ENCODE peak calls at places on chromosome 22, in seven cellular contexts. E, Q, G, R, K, D and J are unnamed samples.

GRCh38 chr22:43878831-43879550 is 12.8 kb downstream of the PNPLA5 start:
- DNase-seq in Q (no peak), E (no peak), K (no peak), D (no peak), G (no peak), R (no peak), J (no peak)

GRCh38 chr22:30490399-30490798 is 15.1 kb downstream of the SEC14L4 start:
- DNase-seq in Q (no peak), K (no peak), R (no peak), E (no peak), D (no peak), G (no peak), J (peak; percentile 5)

GRCh38 chr22:40216041-40216756 is 38.5 kb downstream of the TNRC6B start:
- DNase-seq in Q (peak; percentile 70), K (no peak), D (no peak), E (no peak), G (no peak), R (no peak), J (peak; percentile 46)

GRCh38 chr22:47110817-47111443 is 348.5 kb downstream of the TBC1D22A start:
- DNase-seq in G (no peak), K (no peak), D (no peak), Q (no peak), E (no peak), R (no peak), J (no peak)

GRCh38 chr22:43007519-43008102 is 7.3 kb downstream of the PACSIN2 start:
- DNase-seq in E (no peak), K (peak; percentile 20), D (no peak), Q (no peak), G (no peak), R (no peak), J (no peak)

GRCh38 chr22:46123694-46124382 is 26.5 kb upstream of the PPARA start:
- DNase-seq in D (no peak), R (no peak), Q (no peak), K (no peak), E (no peak), G (no peak), J (no peak)

GRCh38 chr22:50218996-50219727 is 18.4 kb downstream of the SELENOO start:
- DNase-seq in G (no peak), Q (no peak), K (peak; percentile 58), E (no peak), D (no peak), R (no peak), J (peak; percentile 58)

GRCh38 chr22:24134090-24134846 is 47.0 kb upstream of the SUSD2 start:
- DNase-seq in G (peak; percentile 60), K (no peak), E (no peak), Q (peak; percentile 77), D (no peak), R (peak; percentile 94), J (no peak)

GRCh38 chr22:38924197-38924952 is 33.0 kb upstream of the APOBEC3A start:
- DNase-seq in G (no peak), R (no peak), K (peak; percentile 99), Q (no peak), D (peak; percentile 75), E (no peak), J (peak; percentile 77)

GRCh38 chr22:44023404-44024287 is 456 bp upstream of the PARVB start:
- DNase-seq in E (no peak), R (peak; percentile 39), G (peak; percentile 6), K (peak; percentile 26), Q (peak; percentile 70), D (peak; percentile 31), J (peak; percentile 32)

GRCh38 chr22:20028855-20029549 is 8.1 kb downstream of the TANGO2 start:
- DNase-seq in Q (no peak), R (no peak), D (no peak), K (no peak), E (no peak), G (no peak), J (peak; percentile 75)

GRCh38 chr22:29617922-29618629 is 14.6 kb downstream of the NF2 start:
- DNase-seq in K (no peak), R (no peak), G (no peak), D (no peak), Q (no peak), E (no peak), J (no peak)

GRCh38 chr22:39080052-39080762 is 3.1 kb downstream of the APOBEC3G start:
- DNase-seq in K (no peak), E (no peak), D (no peak), G (no peak), Q (no peak), R (no peak), J (no peak)